ENCODE peak calls at places on chromosomes 4 and X, in five cellular contexts. G is naive thymus-derived CD4-positive, alpha-beta T cell; X is spleen; Y is A549; R is CD8-positive, alpha-beta memory T cell. K is an unnamed sample.

GRCh38 chr4:155944516-155944915 is 9.2 kb downstream of the CTSO start:
- DNase-seq in G (no peak), X (no peak), Y (no peak), R (no peak), K (no peak)

GRCh38 chrX:118038614-118039365 is 77.8 kb downstream of the KLHL13 start:
- DNase-seq in G (no peak), X (no peak), Y (no peak), R (no peak), K (no peak)

GRCh38 chr4:52870225-52870624 is 8.1 kb downstream of the RASL11B start:
- DNase-seq in G (no peak), X (no peak), Y (no peak), R (no peak), K (no peak)

GRCh38 chr4:124401611-124402010 is 310.9 kb downstream of the ANKRD50 start:
- DNase-seq in G (no peak), X (no peak), Y (no peak), R (no peak), K (no peak)

GRCh38 chrX:46637937-46638336 is 64.4 kb downstream of the CHST7 start:
- DNase-seq in G (no peak), X (no peak), Y (peak; percentile 6), R (no peak), K (no peak)

GRCh38 chr4:72397314-72397713 is 171.7 kb downstream of the ADAMTS3 start:
- DNase-seq in G (no peak), X (no peak), Y (no peak), R (no peak), K (no peak)

GRCh38 chr4:40570348-40571077 is 59.2 kb downstream of the RBM47 start:
- DNase-seq in G (no peak), X (no peak), Y (no peak), R (no peak), K (no peak)

GRCh38 chr4:113788888-113789287 is 27.4 kb upstream of the CAMK2D start:
- DNase-seq in G (no peak), X (no peak), Y (no peak), R (no peak), K (no peak)

GRCh38 chr4:190017357-190018200 is 9.5 kb downstream of the FRG2 start:
- DNase-seq in G (no peak), X (peak; percentile 47), Y (no peak), R (no peak), K (no peak)
- H3K9me3 ChIP-seq in G (no peaks in the 10 kb centered on the region), X (no peaks in the 10 kb centered on the region), Y (no peaks in the 10 kb centered on the region), R (no peaks in the 10 kb centered on the region), K (no peaks in the 10 kb centered on the region)

GRCh38 chrX:135094726-135095125 is 25.6 kb downstream of the ETDB start:
- DNase-seq in G (no peak), X (no peak), Y (no peak), R (no peak), K (no peak)

GRCh38 chrX:135087867-135088266 is 32.5 kb downstream of the ETDB start:
- DNase-seq in G (no peak), X (no peak), Y (no peak), R (no peak), K (no peak)

GRCh38 chrX:135086197-135086854 is 34.0 kb downstream of the ETDB start:
- DNase-seq in G (peak; percentile 63), X (no peak), Y (peak; percentile 47), R (peak; percentile 48), K (no peak)

DNA sequence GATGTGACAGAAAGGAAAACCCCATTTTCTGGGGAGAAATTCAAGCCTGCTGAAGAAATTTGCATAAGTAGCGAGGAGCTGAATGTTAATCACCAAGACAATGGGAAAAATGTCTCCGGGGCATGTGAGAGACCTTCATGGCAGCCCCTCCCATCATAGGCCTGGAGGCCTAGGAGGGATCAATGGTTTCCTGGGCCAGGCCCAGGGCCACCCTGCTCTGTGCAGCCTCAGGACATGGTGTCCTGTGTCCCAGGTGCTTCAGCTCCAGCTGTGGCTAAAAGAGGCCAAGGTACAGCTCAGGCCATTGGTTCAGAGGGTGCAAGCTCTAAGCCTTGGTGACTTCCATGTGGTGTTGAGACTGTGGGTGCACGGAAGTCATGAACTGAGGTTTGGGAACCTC is 31.2 kb downstream of the ETDB start:
- DNase-seq in G (no peak), X (no peak), Y (no peak), R (no peak), K (no peak)
- H3K9me3 ChIP-seq in G (no peaks in the 10 kb centered on the region), X (no peaks in the 10 kb centered on the region), Y (no peaks in the 10 kb centered on the region), R (no peaks in the 10 kb centered on the region), K (no peaks in the 10 kb centered on the region)

DNA sequence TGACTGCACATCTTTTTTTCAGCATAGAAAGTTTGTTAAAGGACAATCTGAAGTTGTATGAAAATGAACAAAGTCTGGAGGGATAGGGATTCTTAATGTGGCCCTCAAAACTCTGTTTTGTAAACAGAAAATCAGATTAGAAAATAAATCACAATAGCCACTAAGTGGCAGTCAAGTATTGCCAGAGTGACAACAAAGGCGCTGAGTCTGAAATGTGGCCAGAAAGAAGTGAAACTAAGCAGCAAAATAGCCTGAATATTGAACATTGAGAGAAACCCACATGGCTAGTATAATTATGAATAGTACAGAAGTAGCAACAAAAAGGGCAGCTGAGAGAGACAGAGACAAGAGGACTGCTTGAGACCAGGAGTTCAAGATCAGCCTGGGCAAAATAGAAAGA is 81.1 kb upstream of the CT45A1 start:
- DNase-seq in G (no peak), X (no peak), Y (no peak), R (no peak), K (no peak)
- H3K9me3 ChIP-seq in G (no peaks in the 10 kb centered on the region), X (no peaks in the 10 kb centered on the region), Y (no peaks in the 10 kb centered on the region), R (no peaks in the 10 kb centered on the region), K (no peaks in the 10 kb centered on the region)

DNA sequence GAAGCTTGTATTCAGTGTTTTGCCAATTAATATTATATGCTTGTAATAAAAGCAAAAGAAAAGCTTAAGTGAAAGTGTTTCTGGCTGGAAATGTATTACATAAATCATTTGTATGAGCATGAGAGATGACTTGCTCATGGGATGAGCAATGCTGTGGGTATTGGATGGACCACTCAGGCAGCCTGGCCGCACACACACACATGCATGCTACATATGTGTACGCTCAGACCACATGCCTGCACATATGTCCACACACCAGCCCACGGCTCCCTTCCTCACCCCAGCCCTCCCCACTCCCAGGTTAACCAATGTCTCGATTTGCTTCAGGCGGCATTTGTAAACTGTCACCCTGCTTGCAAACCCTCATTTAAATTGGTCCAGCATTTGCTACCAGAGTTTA is 55.9 kb downstream of the CPLX1 start:
- DNase-seq in G (no peak), X (no peak), Y (no peak), R (no peak), K (no peak)
- H3K9me3 ChIP-seq in G (no peaks in the 10 kb centered on the region), X (no peaks in the 10 kb centered on the region), Y (no peaks in the 10 kb centered on the region), R (no peaks in the 10 kb centered on the region), K (no peaks in the 10 kb centered on the region)

DNA sequence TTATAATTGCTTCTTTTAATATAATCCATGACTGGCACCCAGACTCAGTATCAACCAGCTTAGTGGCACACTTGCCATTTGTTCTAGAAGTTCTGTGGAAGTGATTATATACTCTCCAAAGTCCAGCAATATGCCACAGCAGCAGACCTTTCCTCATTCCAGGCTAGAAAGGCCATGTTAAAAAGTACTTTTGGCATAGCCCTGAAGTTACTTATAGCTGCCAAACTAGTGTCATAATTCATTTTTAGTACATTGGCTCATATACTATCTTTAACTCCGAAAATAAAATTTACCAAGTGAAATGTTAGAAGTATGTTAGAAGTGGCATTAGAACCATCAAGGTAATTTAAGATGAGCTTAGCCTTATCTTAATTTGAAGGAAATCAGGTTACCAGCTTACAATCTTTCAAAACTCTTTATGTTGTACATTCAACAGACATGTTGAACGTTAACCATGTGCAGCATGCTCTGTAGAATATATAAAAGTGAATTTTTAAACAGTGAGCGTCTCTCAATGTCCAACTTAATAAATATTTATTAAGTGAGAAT is 714.3 kb upstream of the LCORL start:
- DNase-seq in G (no peak), X (no peak), Y (no peak), R (no peak), K (no peak)
- H3K9me3 ChIP-seq in G (no peaks in the 10 kb centered on the region), X (no peaks in the 10 kb centered on the region), Y (no peaks in the 10 kb centered on the region), R (no peaks in the 10 kb centered on the region), K (no peaks in the 10 kb centered on the region)

GRCh38 chrX:24513416-24513815 is 48.3 kb downstream of the PDK3 start:
- DNase-seq in G (no peak), X (no peak), Y (no peak), R (no peak), K (no peak)

GRCh38 chrX:24506082-24506481 is 41.0 kb downstream of the PDK3 start:
- DNase-seq in G (no peak), X (no peak), Y (no peak), R (no peak), K (no peak)

DNA sequence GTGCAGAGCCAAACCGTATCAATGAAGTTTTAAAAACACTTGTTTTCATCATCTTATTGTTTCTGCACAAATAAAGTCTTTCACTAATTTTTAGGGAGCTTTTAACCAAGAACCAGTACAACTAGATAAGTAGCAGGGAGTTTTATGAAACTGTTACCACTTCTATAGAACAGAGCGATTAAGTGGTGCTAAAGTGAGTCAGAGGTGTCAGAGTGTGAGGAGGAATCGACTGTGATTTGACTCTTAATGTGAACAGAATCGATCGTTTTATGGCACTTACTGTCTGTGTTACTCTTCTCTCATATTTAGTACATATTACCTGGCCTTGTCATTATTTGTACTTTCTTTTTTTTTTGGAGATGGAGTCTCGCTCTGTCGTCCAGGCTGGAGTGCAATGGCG is 43.3 kb downstream of the PDK3 start:
- DNase-seq in G (no peak), X (no peak), Y (no peak), R (no peak), K (no peak)
- H3K9me3 ChIP-seq in G (no peaks in the 10 kb centered on the region), X (no peaks in the 10 kb centered on the region), Y (no peaks in the 10 kb centered on the region), R (no peaks in the 10 kb centered on the region), K (no peaks in the 10 kb centered on the region)

GRCh38 chr4:30245140-30245539 is 475.0 kb upstream of the PCDH7 start:
- DNase-seq in G (no peak), X (no peak), Y (no peak), R (no peak), K (no peak)
- H3K9me3 ChIP-seq in G (no peaks in the 10 kb centered on the region), X (peaks cover 46% of the 10 kb centered on the region), Y (no peaks in the 10 kb centered on the region), R (no peaks in the 10 kb centered on the region), K (no peaks in the 10 kb centered on the region)

GRCh38 chrX:143694881-143695280 is 25.7 kb downstream of the SPANXN2 start:
- DNase-seq in G (no peak), X (no peak), Y (no peak), R (no peak), K (no peak)
- H3K9me3 ChIP-seq in G (no peaks in the 10 kb centered on the region), X (no peaks in the 10 kb centered on the region), Y (no peaks in the 10 kb centered on the region), R (no peaks in the 10 kb centered on the region), K (no peaks in the 10 kb centered on the region)

GRCh38 chrX:154597221-154597620 is 12.3 kb downstream of the CTAG1A start:
- DNase-seq in G (no peak), X (no peak), Y (no peak), R (no peak), K (no peak)

GRCh38 chrX:154593201-154593600 is 8.3 kb downstream of the CTAG1A start:
- DNase-seq in G (no peak), X (no peak), Y (no peak), R (no peak), K (no peak)

GRCh38 chrX:154594491-154594890 is 9.6 kb downstream of the CTAG1A start:
- DNase-seq in G (no peak), X (no peak), Y (no peak), R (no peak), K (no peak)

GRCh38 chrX:154596290-154596929 is 11.5 kb downstream of the CTAG1A start:
- DNase-seq in G (no peak), X (no peak), Y (no peak), R (no peak), K (no peak)

DNA sequence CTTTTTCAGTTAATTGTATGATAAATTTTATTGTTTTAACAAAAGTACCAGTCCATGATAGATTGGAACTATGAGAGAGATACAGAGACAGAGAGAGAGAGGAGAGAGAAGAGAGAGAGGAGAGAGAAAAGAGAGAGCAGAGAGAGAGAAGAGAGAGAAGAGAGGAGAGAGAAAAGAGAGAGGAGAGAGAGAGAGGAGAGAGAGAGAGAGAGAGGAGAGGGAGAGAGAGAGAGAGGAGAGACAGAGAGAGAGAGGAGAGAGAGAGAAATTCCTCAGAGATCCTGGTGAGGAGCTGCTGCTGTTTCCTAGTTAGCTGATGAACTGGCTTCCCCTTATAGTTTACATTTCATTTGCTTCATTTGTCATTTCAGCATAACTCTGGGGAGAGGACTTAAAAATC is 10.6 kb downstream of the CTAG1A start:
- DNase-seq in G (no peak), X (no peak), Y (no peak), R (no peak), K (no peak)
- H3K9me3 ChIP-seq in G (no peaks in the 10 kb centered on the region), X (no peaks in the 10 kb centered on the region), Y (peaks cover 5% of the 10 kb centered on the region), R (no peaks in the 10 kb centered on the region), K (no peaks in the 10 kb centered on the region)